ENCODE peak calls at places on chromosomes 7 and 10, in nine cellular contexts. I, N, R, S, C, D, L, A and B are unnamed samples.

GRCh38 chr7:43758029-43758860 is at the start of gene BLVRA:
- DNase-seq in C (peak), D (peak), I (peak), L (no peak), R (peak), S (peak), N (no peak), A (peak), B (peak)

GRCh38 chr10:131816941-131817700 is 83.7 kb upstream of the PPP2R2D start:
- DNase-seq in L (no peak), D (no peak), C (no peak), I (no peak), S (no peak), A (no peak), R (no peak), N (no peak), B (no peak)

GRCh38 chr10:97234403-97234802 is 48.6 kb upstream of the SLIT1 start:
- DNase-seq in D (peak), N (no peak), I (no peak), R (no peak), S (no peak), C (no peak), A (peak), L (no peak), B (no peak)

GRCh38 chr10:36188461-36188860 is 546.4 kb upstream of the FZD8 start:
- DNase-seq in S (no peak), I (no peak), C (no peak), D (no peak), L (no peak), R (no peak), A (no peak), N (no peak), B (no peak)

GRCh38 chr7:76512941-76513816 is 2.8 kb downstream of the UPK3B start:
- DNase-seq in N (no peak), I (no peak), C (no peak), A (no peak), S (no peak), L (no peak), D (no peak), R (no peak), B (no peak)

GRCh38 chr10:114631678-114632417 is 26.2 kb downstream of the ABLIM1 start:
- DNase-seq in L (no peak), C (peak), D (no peak), A (peak), N (no peak), R (no peak), S (peak), I (peak), B (peak)

GRCh38 chr10:132649651-132650360 is 112.2 kb downstream of the INPP5A start:
- DNase-seq in I (no peak), N (no peak), R (no peak), S (no peak), C (no peak), L (no peak), D (no peak), A (no peak), B (peak)

GRCh38 chr10:129390147-129390546 is 76.9 kb upstream of the MGMT start:
- DNase-seq in R (no peak), N (no peak), A (no peak), S (no peak), I (no peak), L (no peak), D (no peak), C (no peak), B (no peak)

GRCh38 chr7:95549818-95550529 is 46.3 kb downstream of the PDK4 start:
- DNase-seq in C (no peak), D (peak), N (peak), R (no peak), A (peak), L (peak), I (no peak), S (no peak), B (peak)

GRCh38 chr7:5393748-5394147 is 29.9 kb downstream of the TNRC18 start:
- DNase-seq in S (no peak), R (no peak), A (no peak), I (no peak), C (no peak), D (no peak), L (no peak), N (no peak), B (no peak)

GRCh38 chr7:31958216-31958615 is 112.0 kb downstream of the PDE1C start:
- DNase-seq in R (no peak), I (no peak), N (no peak), A (peak), C (no peak), D (peak), L (no peak), S (no peak), B (no peak)

GRCh38 chr7:155090647-155091046 is 20.5 kb downstream of the HTR5A start:
- DNase-seq in A (peak), R (no peak), D (no peak), L (no peak), C (no peak), N (no peak), I (no peak), S (no peak), B (no peak)

GRCh38 chr7:93558705-93559614 is 15.6 kb downstream of the CALCR start:
- DNase-seq in I (no peak), R (no peak), C (no peak), D (peak), S (no peak), N (no peak), L (no peak), A (peak), B (no peak)

GRCh38 chr7:80134536-80135305 is at the start of gene GNAI1:
- DNase-seq in N (peak), D (peak), R (no peak), L (peak), A (peak), C (peak), I (no peak), S (no peak), B (peak)

GRCh38 chr7:32059289-32060045 is 10.7 kb downstream of the PDE1C start:
- DNase-seq in I (no peak), A (peak), D (peak), R (no peak), C (no peak), N (no peak), L (no peak), S (no peak), B (no peak)

GRCh38 chr7:13050703-13051102 is 363.3 kb downstream of the ARL4A start:
- DNase-seq in S (no peak), C (no peak), D (peak), A (peak), R (no peak), L (no peak), I (no peak), N (no peak), B (no peak)

GRCh38 chr10:68271104-68271882 is 39.4 kb upstream of the ATOH7 start:
- DNase-seq in I (no peak), L (no peak), A (peak), N (no peak), C (no peak), D (peak), R (no peak), S (no peak), B (no peak)

GRCh38 chr7:94380264-94380663 is 14.4 kb upstream of the COL1A2 start:
- DNase-seq in L (no peak), C (no peak), N (no peak), I (no peak), S (no peak), R (no peak), D (no peak), A (peak), B (no peak)

GRCh38 chr7:107687656-107688055 is 27.0 kb downstream of the SLC26A4 start:
- DNase-seq in S (no peak), C (no peak), R (no peak), A (peak), L (no peak), I (no peak), D (peak), N (no peak), B (no peak)

GRCh38 chr7:158596309-158596708 is 8.7 kb upstream of the PTPRN2 start:
- DNase-seq in C (no peak), S (no peak), A (no peak), L (no peak), R (no peak), N (no peak), D (no peak), I (no peak), B (no peak)

GRCh38 chr10:24722131-24722675 is 1.5 kb downstream of the ARHGAP21 start:
- DNase-seq in I (no peak), S (no peak), L (no peak), D (peak), R (no peak), C (no peak), N (no peak), A (peak), B (no peak)

GRCh38 chr10:71980181-71981023 is 16.2 kb downstream of the CHST3 start:
- DNase-seq in I (no peak), L (no peak), C (no peak), R (no peak), N (no peak), D (no peak), A (peak), S (no peak), B (no peak)

GRCh38 chr10:130957978-130958377 is 353.5 kb downstream of the TCERG1L start:
- DNase-seq in I (no peak), R (no peak), C (no peak), S (no peak), N (no peak), L (no peak), A (no peak), D (no peak), B (no peak)

GRCh38 chr10:125112697-125113494 is 47.5 kb downstream of the CTBP2 start:
- DNase-seq in I (no peak), N (no peak), R (no peak), A (no peak), L (no peak), C (no peak), S (no peak), D (no peak), B (no peak)

GRCh38 chr10:119505588-119506315 is 36.8 kb downstream of the RGS10 start:
- DNase-seq in S (no peak), I (no peak), D (no peak), L (no peak), C (peak), N (no peak), A (no peak), R (no peak), B (no peak)